ENCODE peak calls at places on chromosomes 16 and 17, in ten cellular contexts. T is left ventricle myocardium inferior; E is sigmoid colon; H is heart left ventricle; U is CD4-positive, alpha-beta T cell; V is activated CD8-positive, alpha-beta T cell treated with anti-CD3 and anti-CD28 coated beads for 36 hours; O is A549; R is HFFc6; Y is RWPE1; D is SK-N-SH. W is an unnamed sample.

GRCh38 chr17:12094336-12094735 is 73.7 kb downstream of the MAP2K4 start:
- DNase-seq in R (no peak), Y (no peak), U (no peak), H (no peak), E (no peak), V (no peak), O (no peak), T (no peak), D (no peak), W (no peak)

GRCh38 chr17:80679816-80680215 is 135.2 kb downstream of the RPTOR start:
- DNase-seq in R (no peak), D (no peak), T (no peak), H (no peak), V (no peak), U (no peak), O (no peak), Y (no peak), E (no peak), W (no peak)

GRCh38 chr16:78641463-78641862 is 542.0 kb downstream of the WWOX start:
- DNase-seq in R (no peak), D (no peak), U (no peak), T (no peak), Y (no peak), O (no peak), V (no peak), H (no peak), E (no peak), W (no peak)

GRCh38 chr17:72407336-72408121 is 286.7 kb downstream of the SOX9 start:
- DNase-seq in O (peak), U (no peak), Y (peak), T (peak), R (peak), D (peak), V (no peak), E (peak), H (no peak), W (peak)

GRCh38 chr17:10631048-10631700 is 25.9 kb downstream of the MYH3 start:
- DNase-seq in U (no peak), Y (peak), V (peak), R (peak), O (peak), E (no peak), D (peak), T (no peak), H (no peak), W (no peak)

GRCh38 chr16:66752379-66752778 is 970 bp upstream of the DYNC1LI2 start:
- DNase-seq in E (no peak), Y (no peak), D (no peak), H (no peak), R (no peak), V (no peak), O (no peak), U (no peak), T (no peak), W (no peak)

GRCh38 chr16:56325956-56326355 is 99.4 kb downstream of the AMFR start:
- DNase-seq in Y (no peak), E (no peak), H (no peak), U (no peak), D (no peak), T (no peak), R (no peak), O (no peak), V (no peak), W (no peak)

GRCh38 chr17:42315402-42316156 is 27.3 kb downstream of the STAT5A start:
- DNase-seq in V (peak), U (peak), H (no peak), O (no peak), Y (no peak), E (no peak), D (no peak), R (no peak), T (no peak), W (no peak)

GRCh38 chr16:78676351-78676750 is 576.9 kb downstream of the WWOX start:
- DNase-seq in T (no peak), E (no peak), V (no peak), H (no peak), Y (no peak), R (no peak), O (no peak), U (no peak), D (no peak), W (no peak)

GRCh38 chr17:63442074-63442473 is 4.0 kb downstream of the CYB561 start:
- DNase-seq in Y (no peak), T (no peak), D (peak), O (no peak), H (no peak), V (no peak), R (no peak), E (no peak), U (no peak), W (no peak)

GRCh38 chr16:180101-180920 is at the start of gene HBQ1:
- DNase-seq in R (no peak), Y (no peak), H (no peak), T (peak), V (peak), E (no peak), O (peak), U (no peak), D (peak), W (no peak)
- TF ChIP-seq CTCF in R (peak), Y (peak), H (peak), T (peak), V (peak), E (no peak), O (peak), U (no peak), D (peak), W (no peak)

GRCh38 chr17:66411498-66411897 is 109.1 kb downstream of the PRKCA start:
- DNase-seq in Y (no peak), O (no peak), V (no peak), U (no peak), T (no peak), H (no peak), D (no peak), E (no peak), R (no peak), W (no peak)
- TF ChIP-seq CTCF in Y (no peak), O (no peak), V (no peak), U (no peak), T (no peak), H (no peak), D (no peak), E (no peak), R (no peak), W (no peak)

GRCh38 chr17:76529643-76530488 is 7.6 kb downstream of the CYGB start:
- DNase-seq in D (peak), T (peak), E (peak), H (peak), U (no peak), R (peak), O (no peak), Y (no peak), V (no peak), W (peak)
- TF ChIP-seq CTCF in D (no peak), T (no peak), E (no peak), H (no peak), U (no peak), R (no peak), O (no peak), Y (no peak), V (no peak), W (no peak)

DNA sequence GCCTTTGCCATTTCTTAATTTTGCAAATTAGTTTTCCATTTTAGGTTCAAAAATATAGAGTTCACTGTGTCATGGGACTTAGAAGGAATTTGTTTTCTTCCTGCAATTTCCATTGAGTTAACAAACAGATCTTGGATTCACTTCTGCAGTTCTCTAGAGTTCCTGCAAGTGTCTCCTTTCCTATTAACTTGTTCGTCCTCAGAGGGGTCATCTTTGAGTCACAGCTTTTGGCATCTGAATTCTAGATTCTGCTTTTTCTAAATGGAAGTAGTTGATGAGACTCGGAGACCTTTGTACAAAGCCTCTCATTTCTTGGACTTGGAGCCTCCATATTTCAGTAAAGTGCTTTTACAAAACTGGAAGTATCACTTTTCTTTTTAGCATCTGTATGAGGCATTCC is 323.3 kb downstream of the BCAS3 start:
- DNase-seq in E (no peak), U (no peak), H (no peak), T (no peak), R (peak), O (no peak), V (no peak), Y (peak), D (no peak), W (no peak)
- TF ChIP-seq CTCF in E (no peak), U (no peak), H (no peak), T (peak), R (peak), O (peak), V (no peak), Y (no peak), D (peak), W (peak)

DNA sequence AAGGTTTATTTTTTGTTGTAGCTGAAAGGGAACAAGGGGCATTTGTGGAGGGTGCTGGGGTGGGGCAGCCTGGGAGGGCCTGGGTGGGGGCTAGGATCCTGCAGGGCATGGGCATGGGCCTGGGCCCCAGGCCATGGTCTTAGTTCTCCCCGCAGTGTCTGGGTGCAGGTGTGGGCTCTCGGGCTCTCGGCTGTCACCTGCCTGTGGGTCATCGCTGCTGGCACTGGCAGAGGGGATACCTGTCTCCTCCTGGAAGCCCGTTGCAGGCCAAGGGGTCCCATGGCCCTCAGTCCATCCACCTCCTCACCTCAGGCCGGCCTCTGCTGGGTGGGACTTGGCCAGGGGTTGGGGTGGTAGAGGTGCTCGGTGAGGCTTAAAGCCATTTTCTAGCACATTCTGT is 30.3 kb downstream of the TSC2 start:
- DNase-seq in D (no peak), R (no peak), T (no peak), O (no peak), V (no peak), U (no peak), Y (no peak), E (no peak), H (no peak), W (no peak)
- TF ChIP-seq CTCF in D (no peak), R (no peak), T (no peak), O (no peak), V (no peak), U (no peak), Y (no peak), E (no peak), H (no peak), W (no peak)

GRCh38 chr17:78651551-78651950 is 74.4 kb upstream of the DNAH17 start:
- DNase-seq in R (no peak), O (no peak), U (no peak), Y (no peak), E (no peak), V (no peak), T (no peak), H (no peak), D (no peak), W (no peak)

GRCh38 chr17:78653382-78653781 is 76.2 kb upstream of the DNAH17 start:
- DNase-seq in V (no peak), U (no peak), H (no peak), T (no peak), Y (no peak), O (no peak), D (peak), R (peak), E (peak), W (no peak)

GRCh38 chr17:78652024-78652423 is 74.8 kb upstream of the DNAH17 start:
- DNase-seq in U (no peak), H (no peak), Y (no peak), V (no peak), E (peak), R (no peak), O (no peak), T (no peak), D (no peak), W (no peak)

GRCh38 chr17:78654230-78654824 is 77.1 kb upstream of the DNAH17 start:
- DNase-seq in E (no peak), V (no peak), D (no peak), R (no peak), U (no peak), H (no peak), T (no peak), Y (no peak), O (no peak), W (no peak)

DNA sequence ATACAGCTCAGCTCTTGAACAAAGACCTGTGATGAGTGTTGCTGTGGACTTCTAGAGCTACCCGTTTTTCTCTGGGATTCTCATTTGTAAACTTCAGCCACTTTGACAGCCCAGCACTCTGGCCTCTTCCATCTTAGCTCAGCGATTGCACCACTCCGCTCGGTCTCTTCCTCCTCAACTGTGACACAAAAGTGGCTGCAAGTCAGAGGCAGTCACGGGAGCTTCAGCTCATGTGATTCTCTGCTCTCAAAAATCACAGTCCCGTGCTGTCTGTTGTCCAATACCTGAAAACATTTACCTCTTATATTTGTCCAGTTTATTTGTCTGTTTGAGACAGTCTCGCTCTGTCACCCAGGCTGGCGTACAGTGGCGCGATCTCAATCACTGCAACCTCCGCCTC is 75.7 kb upstream of the DNAH17 start:
- DNase-seq in V (no peak), T (no peak), U (no peak), E (peak), O (no peak), Y (no peak), H (no peak), D (no peak), R (no peak), W (no peak)
- TF ChIP-seq CTCF in V (no peak), T (no peak), U (no peak), E (no peak), O (no peak), Y (no peak), H (no peak), D (no peak), R (no peak), W (no peak)

GRCh38 chr17:45771473-45771959 is 12.6 kb upstream of the CRHR1 start:
- DNase-seq in U (no peak), E (no peak), R (no peak), O (no peak), D (no peak), H (no peak), V (no peak), T (no peak), Y (no peak), W (no peak)

GRCh38 chr17:45764479-45764878 is 19.6 kb upstream of the CRHR1 start:
- DNase-seq in Y (no peak), E (no peak), T (no peak), U (no peak), D (no peak), H (no peak), V (no peak), O (no peak), R (no peak), W (no peak)

GRCh38 chr17:45770632-45771472 is 13.3 kb upstream of the CRHR1 start:
- DNase-seq in U (no peak), Y (no peak), T (no peak), O (no peak), V (no peak), D (no peak), E (no peak), H (no peak), R (no peak), W (no peak)

GRCh38 chr17:45763182-45763581 is 20.9 kb upstream of the CRHR1 start:
- DNase-seq in T (no peak), D (no peak), R (no peak), E (no peak), Y (no peak), O (no peak), V (no peak), H (no peak), U (no peak), W (no peak)

GRCh38 chr17:45768000-45768399 is 16.1 kb upstream of the CRHR1 start:
- DNase-seq in R (peak), U (no peak), H (no peak), T (no peak), D (no peak), Y (no peak), O (no peak), E (no peak), V (no peak), W (no peak)
- TF ChIP-seq CTCF in R (peak), U (no peak), H (no peak), T (no peak), D (peak), Y (no peak), O (no peak), E (no peak), V (no peak), W (no peak)

DNA sequence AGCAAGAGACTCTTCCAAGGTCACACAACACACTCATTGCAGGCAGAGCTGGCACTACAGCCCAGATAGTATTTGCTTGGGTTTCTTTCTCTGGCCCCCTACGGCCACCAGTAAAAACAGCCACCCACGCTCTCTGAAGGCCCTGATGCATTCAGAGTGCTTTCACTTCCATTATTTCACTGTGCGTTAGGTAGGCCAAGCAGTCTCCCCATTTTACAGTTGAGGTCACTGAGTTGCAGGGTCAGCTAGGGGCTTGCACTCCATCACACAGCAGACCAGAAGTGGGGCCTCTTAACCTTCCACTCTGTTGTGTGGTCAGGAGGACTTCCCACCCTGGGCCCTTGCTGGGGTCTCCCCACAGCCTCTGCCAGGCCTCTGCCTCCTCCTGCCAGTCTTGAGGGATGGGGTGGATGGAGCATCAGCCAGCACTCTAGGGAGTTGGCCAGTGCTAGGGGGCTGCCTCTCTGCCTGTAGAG is 2.5 kb downstream of the TBX21 start:
- DNase-seq in D (peak), T (no peak), H (peak), R (no peak), U (no peak), Y (no peak), E (peak), O (no peak), V (peak), W (no peak)
- TF ChIP-seq CTCF in D (no peak), T (no peak), H (no peak), R (no peak), U (no peak), Y (no peak), E (no peak), O (no peak), V (no peak), W (no peak)

GRCh38 chr17:38861399-38861843 is 7.9 kb upstream of the RPL23 start:
- DNase-seq in T (no peak), D (no peak), V (peak), H (no peak), O (peak), U (no peak), E (no peak), Y (no peak), R (no peak), W (no peak)
- TF ChIP-seq CTCF in T (no peak), D (no peak), V (no peak), H (no peak), O (no peak), U (no peak), E (no peak), Y (no peak), R (no peak), W (no peak)

GRCh38 chr17:56528636-56529170 is 64.8 kb upstream of the NOG start:
- DNase-seq in Y (no peak), U (no peak), V (no peak), T (no peak), E (no peak), D (no peak), O (no peak), R (no peak), H (no peak), W (no peak)
- TF ChIP-seq CTCF in Y (no peak), U (no peak), V (no peak), T (no peak), E (no peak), D (no peak), O (no peak), R (no peak), H (no peak), W (no peak)

W was measured in adrenal gland.